ENCODE peak calls at places on chromosome 19, in eight cellular contexts. X is tibial artery; Q is NCI-H1105; U is effector memory CD4-positive, alpha-beta T cell; N is HS-5; E is AG08396; O is frontal cortex; C is RWPE1. Z is an unnamed sample.

GRCh38 chr19:2186071-2186846 is 22.5 kb downstream of the DOT1L start:
- DNase-seq in E (peak; percentile 98), N (no peak), Q (no peak), C (no peak), U (no peak), X (peak; percentile 96), O (no peak), Z (peak; percentile 96)

GRCh38 chr19:44657211-44657921 is 13.7 kb downstream of the PVR start:
- DNase-seq in C (peak; percentile 54), U (peak; percentile 31), O (no peak), Q (peak; percentile 42), E (peak; percentile 69), X (peak; percentile 70), N (no peak), Z (peak; percentile 81)

GRCh38 chr19:39845172-39845571 is 1.0 kb downstream of the FBL start:
- DNase-seq in O (no peak), U (no peak), Q (no peak), C (no peak), E (no peak), N (no peak), X (no peak), Z (no peak)

GRCh38 chr19:23991170-23991569 is 76.5 kb downstream of the ZNF726 start:
- DNase-seq in X (no peak), E (no peak), U (no peak), O (no peak), N (no peak), Q (peak; percentile 48), C (no peak), Z (no peak)

GRCh38 chr19:51271015-51271600 is 20.2 kb downstream of the SIGLECL1 start:
- DNase-seq in N (no peak), O (no peak), C (no peak), X (no peak), U (no peak), E (no peak), Q (no peak), Z (no peak)

GRCh38 chr19:12833747-12834417 is 497 bp downstream of the RTBDN start:
- DNase-seq in E (peak; percentile 70), U (peak; percentile 13), C (peak; percentile 50), X (no peak), O (no peak), N (no peak), Q (peak; percentile 78), Z (no peak)

GRCh38 chr19:2015611-2015950 is at the start of gene BTBD2:
- DNase-seq in E (no peak), O (peak; percentile 94), X (peak; percentile 78), Q (peak; percentile 57), U (peak; percentile 22), C (peak; percentile 59), N (peak; percentile 11), Z (peak; percentile 62)

GRCh38 chr19:42311612-42312160 is 1.4 kb upstream of the TMEM145 start:
- DNase-seq in Q (no peak), C (no peak), O (no peak), X (no peak), E (no peak), U (no peak), N (no peak), Z (no peak)

GRCh38 chr19:54149021-54149812 is 10.3 kb downstream of the LENG1 start:
- DNase-seq in O (no peak), Q (no peak), X (no peak), U (no peak), N (no peak), E (no peak), C (no peak), Z (no peak)

GRCh38 chr19:16628984-16629691 is 1.1 kb upstream of the MED26 start:
- DNase-seq in O (no peak), E (peak; percentile 44), C (peak; percentile 26), X (no peak), N (no peak), U (no peak), Q (peak; percentile 36), Z (no peak)